ENCODE peak calls at places on chromosomes 7 and 10, in ten cellular contexts. One of them, this sample, is unnamed.
A peak's percentile ranks its signal among the peaks of the same experiment; 100 is the strongest.

GRCh38 chr10:124007102-124007772 is 86.2 kb downstream of the CHST15 start:
- DNase-seq in epithelial cell of proximal tubule: no peak
- DNase-seq in bronchial epithelial cell: no peak
- DNase-seq in brain microvascular endothelial cell: no peak
- DNase-seq in epithelial cell of esophagus: no peak
- DNase-seq in B cell: no peak
- DNase-seq in fibroblast of mammary gland: no peak
- DNase-seq in IMR-90: no peak
- DNase-seq in endodermal cell: peak; percentile 27
- DNase-seq in fibroblast of lung: no peak
- DNase-seq in this sample: no peak

GRCh38 chr10:74418285-74418872 is 267.4 kb downstream of the ADK start:
- DNase-seq in epithelial cell of proximal tubule: no peak
- DNase-seq in bronchial epithelial cell: no peak
- DNase-seq in brain microvascular endothelial cell: no peak
- DNase-seq in epithelial cell of esophagus: peak; percentile 10
- DNase-seq in B cell: no peak
- DNase-seq in fibroblast of mammary gland: no peak
- DNase-seq in IMR-90: no peak
- DNase-seq in endodermal cell: no peak
- DNase-seq in fibroblast of lung: peak; percentile 32
- DNase-seq in this sample: no peak

GRCh38 chr10:48294431-48294830 is 12.0 kb upstream of the MAPK8 start:
- DNase-seq in epithelial cell of proximal tubule: no peak
- DNase-seq in bronchial epithelial cell: no peak
- DNase-seq in brain microvascular endothelial cell: no peak
- DNase-seq in epithelial cell of esophagus: no peak
- DNase-seq in B cell: no peak
- DNase-seq in fibroblast of mammary gland: no peak
- DNase-seq in IMR-90: no peak
- DNase-seq in endodermal cell: no peak
- DNase-seq in fibroblast of lung: no peak
- DNase-seq in this sample: no peak

GRCh38 chr7:91596287-91596686 is 284.2 kb downstream of the MTERF1 start:
- DNase-seq in epithelial cell of proximal tubule: no peak
- DNase-seq in bronchial epithelial cell: no peak
- DNase-seq in brain microvascular endothelial cell: no peak
- DNase-seq in epithelial cell of esophagus: no peak
- DNase-seq in B cell: no peak
- DNase-seq in fibroblast of mammary gland: no peak
- DNase-seq in IMR-90: no peak
- DNase-seq in endodermal cell: no peak
- DNase-seq in fibroblast of lung: no peak
- DNase-seq in this sample: no peak

GRCh38 chr10:63481815-63482421 is 16.1 kb upstream of the JMJD1C start:
- DNase-seq in epithelial cell of proximal tubule: no peak
- DNase-seq in bronchial epithelial cell: peak; percentile 28
- DNase-seq in brain microvascular endothelial cell: no peak
- DNase-seq in epithelial cell of esophagus: peak; percentile 27
- DNase-seq in B cell: no peak
- DNase-seq in fibroblast of mammary gland: no peak
- DNase-seq in IMR-90: peak; percentile 30
- DNase-seq in endodermal cell: no peak
- DNase-seq in fibroblast of lung: peak; percentile 41
- DNase-seq in this sample: no peak

GRCh38 chr10:42795701-42796100 is 13.1 kb downstream of the BMS1 start:
- DNase-seq in epithelial cell of proximal tubule: no peak
- DNase-seq in bronchial epithelial cell: no peak
- DNase-seq in brain microvascular endothelial cell: no peak
- DNase-seq in epithelial cell of esophagus: no peak
- DNase-seq in B cell: no peak
- DNase-seq in fibroblast of mammary gland: no peak
- DNase-seq in IMR-90: no peak
- DNase-seq in endodermal cell: no peak
- DNase-seq in fibroblast of lung: no peak
- DNase-seq in this sample: no peak

GRCh38 chr10:71312840-71313789 is 5.9 kb upstream of the SLC29A3 start:
- DNase-seq in epithelial cell of proximal tubule: no peak
- DNase-seq in bronchial epithelial cell: no peak
- DNase-seq in brain microvascular endothelial cell: peak; percentile 9
- DNase-seq in epithelial cell of esophagus: no peak
- DNase-seq in B cell: no peak
- DNase-seq in fibroblast of mammary gland: peak; percentile 86
- DNase-seq in IMR-90: peak; percentile 60
- DNase-seq in endodermal cell: no peak
- DNase-seq in fibroblast of lung: peak; percentile 73
- DNase-seq in this sample: no peak

GRCh38 chr7:657565-658119 is 68.9 kb upstream of the DNAAF5 start:
- DNase-seq in epithelial cell of proximal tubule: no peak
- DNase-seq in bronchial epithelial cell: no peak
- DNase-seq in brain microvascular endothelial cell: no peak
- DNase-seq in epithelial cell of esophagus: no peak
- DNase-seq in B cell: no peak
- DNase-seq in fibroblast of mammary gland: peak; percentile 11
- DNase-seq in IMR-90: peak; percentile 7
- DNase-seq in endodermal cell: no peak
- DNase-seq in fibroblast of lung: peak; percentile 40
- DNase-seq in this sample: no peak

GRCh38 chr7:111184960-111185359 is 94.0 kb downstream of the LRRN3 start:
- DNase-seq in epithelial cell of proximal tubule: no peak
- DNase-seq in bronchial epithelial cell: no peak
- DNase-seq in brain microvascular endothelial cell: no peak
- DNase-seq in epithelial cell of esophagus: no peak
- DNase-seq in B cell: no peak
- DNase-seq in fibroblast of mammary gland: no peak
- DNase-seq in IMR-90: no peak
- DNase-seq in endodermal cell: no peak
- DNase-seq in fibroblast of lung: no peak
- DNase-seq in this sample: no peak

GRCh38 chr7:148884299-148885022 is 370 bp upstream of the EZH2 start:
- DNase-seq in epithelial cell of proximal tubule: no peak
- DNase-seq in bronchial epithelial cell: peak; percentile 60
- DNase-seq in brain microvascular endothelial cell: peak; percentile 77
- DNase-seq in epithelial cell of esophagus: peak; percentile 94
- DNase-seq in B cell: peak; percentile 99
- DNase-seq in fibroblast of mammary gland: peak; percentile 84
- DNase-seq in IMR-90: peak; percentile 87
- DNase-seq in endodermal cell: peak; percentile 93
- DNase-seq in fibroblast of lung: peak; percentile 90
- DNase-seq in this sample: peak; percentile 100

GRCh38 chr7:17054206-17054605 is 172.4 kb upstream of the AGR3 start:
- DNase-seq in epithelial cell of proximal tubule: no peak
- DNase-seq in bronchial epithelial cell: no peak
- DNase-seq in brain microvascular endothelial cell: no peak
- DNase-seq in epithelial cell of esophagus: peak; percentile 32
- DNase-seq in B cell: no peak
- DNase-seq in fibroblast of mammary gland: no peak
- DNase-seq in IMR-90: no peak
- DNase-seq in endodermal cell: no peak
- DNase-seq in fibroblast of lung: no peak
- DNase-seq in this sample: no peak

GRCh38 chr10:77582710-77583115 is 54.9 kb downstream of the KCNMA1 start:
- DNase-seq in epithelial cell of proximal tubule: peak; percentile 52
- DNase-seq in bronchial epithelial cell: peak; percentile 91
- DNase-seq in brain microvascular endothelial cell: peak; percentile 84
- DNase-seq in epithelial cell of esophagus: peak; percentile 93
- DNase-seq in B cell: no peak
- DNase-seq in fibroblast of mammary gland: peak; percentile 78
- DNase-seq in IMR-90: peak; percentile 79
- DNase-seq in endodermal cell: no peak
- DNase-seq in fibroblast of lung: peak; percentile 75
- DNase-seq in this sample: no peak

GRCh38 chr7:69434350-69434749 is 163.9 kb upstream of the AUTS2 start:
- DNase-seq in epithelial cell of proximal tubule: no peak
- DNase-seq in bronchial epithelial cell: no peak
- DNase-seq in brain microvascular endothelial cell: no peak
- DNase-seq in epithelial cell of esophagus: no peak
- DNase-seq in B cell: no peak
- DNase-seq in fibroblast of mammary gland: peak; percentile 84
- DNase-seq in IMR-90: no peak
- DNase-seq in endodermal cell: no peak
- DNase-seq in fibroblast of lung: no peak
- DNase-seq in this sample: no peak

GRCh38 chr10:91514025-91514424 is 103.9 kb downstream of the HECTD2 start:
- DNase-seq in epithelial cell of proximal tubule: no peak
- DNase-seq in bronchial epithelial cell: no peak
- DNase-seq in brain microvascular endothelial cell: no peak
- DNase-seq in epithelial cell of esophagus: no peak
- DNase-seq in B cell: no peak
- DNase-seq in fibroblast of mammary gland: no peak
- DNase-seq in IMR-90: peak; percentile 55
- DNase-seq in endodermal cell: no peak
- DNase-seq in fibroblast of lung: peak; percentile 59
- DNase-seq in this sample: no peak

GRCh38 chr10:62709200-62709599 is 95.3 kb upstream of the ADO start:
- DNase-seq in epithelial cell of proximal tubule: no peak
- DNase-seq in bronchial epithelial cell: no peak
- DNase-seq in brain microvascular endothelial cell: no peak
- DNase-seq in epithelial cell of esophagus: no peak
- DNase-seq in B cell: no peak
- DNase-seq in fibroblast of mammary gland: no peak
- DNase-seq in IMR-90: no peak
- DNase-seq in endodermal cell: no peak
- DNase-seq in fibroblast of lung: no peak
- DNase-seq in this sample: no peak

GRCh38 chr7:48384180-48384752 is 213.0 kb downstream of the ABCA13 start:
- DNase-seq in epithelial cell of proximal tubule: no peak
- DNase-seq in bronchial epithelial cell: peak; percentile 82
- DNase-seq in brain microvascular endothelial cell: no peak
- DNase-seq in epithelial cell of esophagus: peak; percentile 86
- DNase-seq in B cell: no peak
- DNase-seq in fibroblast of mammary gland: no peak
- DNase-seq in IMR-90: no peak
- DNase-seq in endodermal cell: no peak
- DNase-seq in fibroblast of lung: no peak
- DNase-seq in this sample: no peak

GRCh38 chr7:47147213-47147631 is 434.7 kb downstream of the TNS3 start:
- DNase-seq in epithelial cell of proximal tubule: peak; percentile 95
- DNase-seq in bronchial epithelial cell: no peak
- DNase-seq in brain microvascular endothelial cell: no peak
- DNase-seq in epithelial cell of esophagus: no peak
- DNase-seq in B cell: no peak
- DNase-seq in fibroblast of mammary gland: no peak
- DNase-seq in IMR-90: no peak
- DNase-seq in endodermal cell: no peak
- DNase-seq in fibroblast of lung: no peak
- DNase-seq in this sample: no peak

GRCh38 chr7:5657901-5658300 is 123.6 kb downstream of the RNF216 start:
- DNase-seq in epithelial cell of proximal tubule: no peak
- DNase-seq in bronchial epithelial cell: peak; percentile 97
- DNase-seq in brain microvascular endothelial cell: no peak
- DNase-seq in epithelial cell of esophagus: peak; percentile 96
- DNase-seq in B cell: no peak
- DNase-seq in fibroblast of mammary gland: peak; percentile 57
- DNase-seq in IMR-90: peak; percentile 19
- DNase-seq in endodermal cell: no peak
- DNase-seq in fibroblast of lung: no peak
- DNase-seq in this sample: no peak

GRCh38 chr10:56116684-56117083 is 244.4 kb downstream of the ZWINT start:
- DNase-seq in epithelial cell of proximal tubule: no peak
- DNase-seq in bronchial epithelial cell: peak; percentile 1
- DNase-seq in brain microvascular endothelial cell: no peak
- DNase-seq in epithelial cell of esophagus: peak; percentile 6
- DNase-seq in B cell: no peak
- DNase-seq in fibroblast of mammary gland: no peak
- DNase-seq in IMR-90: no peak
- DNase-seq in endodermal cell: no peak
- DNase-seq in fibroblast of lung: no peak
- DNase-seq in this sample: no peak
- TF ChIP-seq CTCF in epithelial cell of proximal tubule: peak; percentile 42
- TF ChIP-seq CTCF in bronchial epithelial cell: no peak
- TF ChIP-seq CTCF in brain microvascular endothelial cell: no peak
- TF ChIP-seq CTCF in epithelial cell of esophagus: no peak
- TF ChIP-seq CTCF in B cell: no peak
- TF ChIP-seq CTCF in fibroblast of mammary gland: no peak
- TF ChIP-seq CTCF in IMR-90: no peak
- TF ChIP-seq CTCF in endodermal cell: peak; percentile 73
- TF ChIP-seq CTCF in fibroblast of lung: no peak
- TF ChIP-seq CTCF in this sample: no peak

DNA sequence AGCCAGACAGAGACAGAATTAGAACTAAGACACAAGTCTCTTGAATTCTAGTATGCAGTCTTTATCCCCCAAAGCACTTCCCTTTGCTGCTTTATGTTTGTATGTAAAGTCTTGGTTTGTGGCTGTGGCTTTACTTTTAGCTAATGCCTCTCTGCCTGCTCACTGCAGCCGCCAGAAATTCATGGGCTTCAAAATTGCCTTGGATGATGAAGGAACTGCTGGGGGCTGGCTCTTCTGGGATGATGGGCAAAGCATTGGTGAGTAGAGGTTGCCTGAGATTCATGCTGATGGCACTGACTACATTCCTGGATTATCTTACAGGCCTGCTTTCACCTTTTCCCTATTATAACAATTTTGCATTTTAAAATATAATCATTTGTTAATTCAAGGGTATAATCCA is 10.9 kb upstream of the MGAM2 start:
- DNase-seq in epithelial cell of proximal tubule: no peak
- DNase-seq in bronchial epithelial cell: no peak
- DNase-seq in brain microvascular endothelial cell: no peak
- DNase-seq in epithelial cell of esophagus: no peak
- DNase-seq in B cell: no peak
- DNase-seq in fibroblast of mammary gland: no peak
- DNase-seq in IMR-90: no peak
- DNase-seq in endodermal cell: no peak
- DNase-seq in fibroblast of lung: no peak
- DNase-seq in this sample: no peak
- TF ChIP-seq CTCF in epithelial cell of proximal tubule: no peak
- TF ChIP-seq CTCF in bronchial epithelial cell: no peak
- TF ChIP-seq CTCF in brain microvascular endothelial cell: no peak
- TF ChIP-seq CTCF in epithelial cell of esophagus: no peak
- TF ChIP-seq CTCF in B cell: no peak
- TF ChIP-seq CTCF in fibroblast of mammary gland: no peak
- TF ChIP-seq CTCF in IMR-90: no peak
- TF ChIP-seq CTCF in endodermal cell: no peak
- TF ChIP-seq CTCF in fibroblast of lung: no peak
- TF ChIP-seq CTCF in this sample: no peak

GRCh38 chr7:98483276-98483963 is 82.5 kb upstream of the BAIAP2L1 start:
- DNase-seq in epithelial cell of proximal tubule: no peak
- DNase-seq in bronchial epithelial cell: no peak
- DNase-seq in brain microvascular endothelial cell: no peak
- DNase-seq in epithelial cell of esophagus: no peak
- DNase-seq in B cell: no peak
- DNase-seq in fibroblast of mammary gland: no peak
- DNase-seq in IMR-90: no peak
- DNase-seq in endodermal cell: no peak
- DNase-seq in fibroblast of lung: no peak
- DNase-seq in this sample: no peak
- TF ChIP-seq CTCF in epithelial cell of proximal tubule: no peak
- TF ChIP-seq CTCF in bronchial epithelial cell: no peak
- TF ChIP-seq CTCF in brain microvascular endothelial cell: no peak
- TF ChIP-seq CTCF in epithelial cell of esophagus: no peak
- TF ChIP-seq CTCF in B cell: no peak
- TF ChIP-seq CTCF in fibroblast of mammary gland: no peak
- TF ChIP-seq CTCF in IMR-90: no peak
- TF ChIP-seq CTCF in endodermal cell: peak; percentile 52
- TF ChIP-seq CTCF in fibroblast of lung: no peak
- TF ChIP-seq CTCF in this sample: no peak

DNA sequence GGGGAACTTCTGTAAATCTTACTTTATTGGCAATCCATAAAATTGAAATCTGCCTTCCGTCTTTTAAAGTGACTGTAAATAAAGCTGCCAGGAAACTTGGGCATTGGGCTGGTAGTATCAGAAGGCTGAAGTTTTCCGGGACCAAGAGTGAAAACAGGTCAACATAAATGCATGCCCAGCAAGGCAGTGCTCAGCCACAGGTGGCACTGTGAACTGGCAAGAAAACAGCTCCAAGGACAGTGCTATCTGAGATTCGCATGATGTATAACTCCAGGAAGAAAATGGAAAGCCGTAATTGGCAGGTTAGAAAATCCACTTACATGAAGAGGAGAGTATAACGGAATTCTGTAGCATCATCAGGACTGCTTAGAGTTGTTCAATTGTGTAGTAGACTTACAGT is 1.9 kb upstream of the INSYN2A start:
- DNase-seq in epithelial cell of proximal tubule: no peak
- DNase-seq in bronchial epithelial cell: no peak
- DNase-seq in brain microvascular endothelial cell: no peak
- DNase-seq in epithelial cell of esophagus: no peak
- DNase-seq in B cell: no peak
- DNase-seq in fibroblast of mammary gland: no peak
- DNase-seq in IMR-90: no peak
- DNase-seq in endodermal cell: peak; percentile 38
- DNase-seq in fibroblast of lung: no peak
- DNase-seq in this sample: no peak
- TF ChIP-seq CTCF in epithelial cell of proximal tubule: peak; percentile 44
- TF ChIP-seq CTCF in bronchial epithelial cell: peak; percentile 7
- TF ChIP-seq CTCF in brain microvascular endothelial cell: peak; percentile 41
- TF ChIP-seq CTCF in epithelial cell of esophagus: peak; percentile 32
- TF ChIP-seq CTCF in B cell: no peak
- TF ChIP-seq CTCF in fibroblast of mammary gland: no peak
- TF ChIP-seq CTCF in IMR-90: peak; percentile 8
- TF ChIP-seq CTCF in endodermal cell: peak; percentile 43
- TF ChIP-seq CTCF in fibroblast of lung: peak; percentile 8
- TF ChIP-seq CTCF in this sample: no peak

This sample was measured in GM20000.